ENCODE peak calls at places on chromosome X, in four cellular contexts. One of them, this sample, is unnamed.

GRCh38 chrX:71163010-71163409 is 18.4 kb downstream of the NLGN3 start:
- DNase-seq in Right ventricle myocardium superior: no peak
- DNase-seq in hepatocyte: no peak
- DNase-seq in foreskin fibroblast: no peak
- DNase-seq in this sample: no peak

GRCh38 chrX:109624022-109624421 is 950 bp downstream of the KCNE5 start:
- DNase-seq in Right ventricle myocardium superior: peak; percentile 53
- DNase-seq in hepatocyte: no peak
- DNase-seq in foreskin fibroblast: no peak
- DNase-seq in this sample: peak; percentile 44

GRCh38 chrX:14361430-14361829 is 167.9 kb upstream of the GLRA2 start:
- DNase-seq in Right ventricle myocardium superior: no peak
- DNase-seq in hepatocyte: no peak
- DNase-seq in foreskin fibroblast: no peak
- DNase-seq in this sample: no peak

GRCh38 chrX:16946971-16947562 is 609 bp downstream of the REPS2 start:
- DNase-seq in Right ventricle myocardium superior: peak; percentile 40
- DNase-seq in hepatocyte: no peak
- DNase-seq in foreskin fibroblast: no peak
- DNase-seq in this sample: peak; percentile 34

GRCh38 chrX:149631293-149632165 is at the start of gene TMEM185A:
- DNase-seq in Right ventricle myocardium superior: peak; percentile 82
- DNase-seq in hepatocyte: peak; percentile 81
- DNase-seq in foreskin fibroblast: peak; percentile 76
- DNase-seq in this sample: peak; percentile 84

GRCh38 chrX:80810365-80810978 is 795 bp upstream of the BRWD3 start:
- DNase-seq in Right ventricle myocardium superior: no peak
- DNase-seq in hepatocyte: no peak
- DNase-seq in foreskin fibroblast: peak; percentile 4
- DNase-seq in this sample: no peak

GRCh38 chrX:105461013-105461412 is 240.5 kb upstream of the TEX13A start:
- DNase-seq in Right ventricle myocardium superior: no peak
- DNase-seq in hepatocyte: no peak
- DNase-seq in foreskin fibroblast: peak; percentile 46
- DNase-seq in this sample: no peak

GRCh38 chrX:72274526-72274925 is 2.5 kb downstream of the RPS4X start:
- DNase-seq in Right ventricle myocardium superior: no peak
- DNase-seq in hepatocyte: no peak
- DNase-seq in foreskin fibroblast: no peak
- DNase-seq in this sample: no peak

GRCh38 chrX:85504381-85504780 is 124.9 kb upstream of the POF1B start:
- DNase-seq in Right ventricle myocardium superior: no peak
- DNase-seq in hepatocyte: no peak
- DNase-seq in foreskin fibroblast: no peak
- DNase-seq in this sample: no peak

GRCh38 chrX:150041208-150041607 is 102.9 kb upstream of the EOLA2 start:
- DNase-seq in Right ventricle myocardium superior: no peak
- DNase-seq in hepatocyte: no peak
- DNase-seq in foreskin fibroblast: no peak
- DNase-seq in this sample: no peak

GRCh38 chrX:20451936-20452335 is 185.2 kb upstream of the RPS6KA3 start:
- DNase-seq in Right ventricle myocardium superior: no peak
- DNase-seq in hepatocyte: no peak
- DNase-seq in foreskin fibroblast: no peak
- DNase-seq in this sample: no peak

GRCh38 chrX:119411959-119412358 is 12.8 kb downstream of the SLC25A43 start:
- DNase-seq in Right ventricle myocardium superior: no peak
- DNase-seq in hepatocyte: no peak
- DNase-seq in foreskin fibroblast: no peak
- DNase-seq in this sample: no peak

GRCh38 chrX:15404712-15405111 is 20.5 kb upstream of the VEGFD start:
- DNase-seq in Right ventricle myocardium superior: peak; percentile 49
- DNase-seq in hepatocyte: peak; percentile 3
- DNase-seq in foreskin fibroblast: peak; percentile 78
- DNase-seq in this sample: peak; percentile 49

GRCh38 chrX:150587585-150588503 is 19.4 kb downstream of the MTM1 start:
- DNase-seq in Right ventricle myocardium superior: no peak
- DNase-seq in hepatocyte: no peak
- DNase-seq in foreskin fibroblast: peak; percentile 48
- DNase-seq in this sample: no peak

GRCh38 chrX:63349307-63349706 is 1.8 kb downstream of the SPIN4 start:
- DNase-seq in Right ventricle myocardium superior: no peak
- DNase-seq in hepatocyte: no peak
- DNase-seq in foreskin fibroblast: peak; percentile 6
- DNase-seq in this sample: no peak

GRCh38 chrX:45621356-45622041 is 420.8 kb upstream of the DIPK2B start:
- DNase-seq in Right ventricle myocardium superior: no peak
- DNase-seq in hepatocyte: no peak
- DNase-seq in foreskin fibroblast: peak; percentile 89
- DNase-seq in this sample: no peak

GRCh38 chrX:102985182-102985581 is 48.1 kb downstream of the RAB40AL start:
- DNase-seq in Right ventricle myocardium superior: no peak
- DNase-seq in hepatocyte: no peak
- DNase-seq in foreskin fibroblast: peak; percentile 7
- DNase-seq in this sample: no peak

GRCh38 chrX:103586314-103586646 is 965 bp downstream of the TCEAL4 start:
- DNase-seq in Right ventricle myocardium superior: peak; percentile 34
- DNase-seq in hepatocyte: peak; percentile 15
- DNase-seq in foreskin fibroblast: peak; percentile 22
- DNase-seq in this sample: peak; percentile 23

GRCh38 chrX:8139713-8140112 is 31.4 kb downstream of the VCX2 start:
- DNase-seq in Right ventricle myocardium superior: no peak
- DNase-seq in hepatocyte: peak; percentile 16
- DNase-seq in foreskin fibroblast: peak; percentile 0
- DNase-seq in this sample: no peak